ENCODE peak calls at places on chromosomes 7 and 10, in seven cellular contexts. V, A, W, L, X, T and U are unnamed samples.

GRCh38 chr10:46232666-46233065 is 54.1 kb upstream of the ANTXRL start:
- DNase-seq in V (peak; percentile 10), A (no peak), W (no peak), L (no peak), X (no peak), T (no peak), U (no peak)

GRCh38 chr7:140245611-140246105 is 68.9 kb upstream of the KDM7A start:
- DNase-seq in V (no peak), A (no peak), W (no peak), L (no peak), X (no peak), T (no peak), U (no peak)

GRCh38 chr7:122532406-122533269 is 166.3 kb downstream of the RNF133 start:
- DNase-seq in V (peak; percentile 59), A (peak; percentile 5), W (peak; percentile 10), L (no peak), X (peak; percentile 55), T (peak; percentile 56), U (no peak)

GRCh38 chr7:32104766-32105165 is 34.6 kb upstream of the PDE1C start:
- DNase-seq in V (no peak), A (no peak), W (no peak), L (no peak), X (no peak), T (no peak), U (no peak)

GRCh38 chr7:25754333-25754732 is 397.7 kb upstream of the NFE2L3 start:
- DNase-seq in V (no peak), A (no peak), W (no peak), L (no peak), X (no peak), T (no peak), U (no peak)

GRCh38 chr7:105776986-105777910 is 99.2 kb downstream of the ATXN7L1 start:
- DNase-seq in V (no peak), A (peak; percentile 32), W (peak; percentile 75), L (no peak), X (peak; percentile 74), T (peak; percentile 62), U (no peak)

GRCh38 chr7:45595809-45596664 is 21.9 kb downstream of the ADCY1 start:
- DNase-seq in V (peak; percentile 12), A (no peak), W (no peak), L (no peak), X (no peak), T (no peak), U (no peak)

GRCh38 chr7:271266-272107 is 18.5 kb upstream of the FOXL3 start:
- DNase-seq in V (no peak), A (no peak), W (no peak), L (no peak), X (no peak), T (no peak), U (no peak)

GRCh38 chr10:29229258-29229705 is 59.6 kb upstream of the LYZL1 start:
- DNase-seq in V (no peak), A (no peak), W (no peak), L (no peak), X (no peak), T (no peak), U (no peak)

GRCh38 chr10:126421745-126422144 is 33.5 kb upstream of the ADAM12 start:
- DNase-seq in V (no peak), A (peak; percentile 90), W (peak; percentile 95), L (no peak), X (no peak), T (no peak), U (no peak)

GRCh38 chr10:15405319-15405718 is 34.2 kb upstream of the FAM171A1 start:
- DNase-seq in V (no peak), A (no peak), W (no peak), L (no peak), X (no peak), T (no peak), U (no peak)

GRCh38 chr10:17025444-17026295 is 103.9 kb downstream of the CUBN start:
- DNase-seq in V (no peak), A (peak; percentile 99), W (peak; percentile 99), L (no peak), X (peak; percentile 64), T (peak; percentile 59), U (no peak)

GRCh38 chr10:17993361-17993760 is 41.6 kb downstream of the SLC39A12 start:
- DNase-seq in V (no peak), A (peak; percentile 96), W (peak; percentile 69), L (no peak), X (no peak), T (no peak), U (no peak)

GRCh38 chr10:61621538-61622150 is 41.1 kb upstream of the CABCOCO1 start:
- DNase-seq in V (no peak), A (no peak), W (no peak), L (no peak), X (no peak), T (no peak), U (no peak)

GRCh38 chr10:78249690-78250089 is 216.0 kb downstream of the RPS24 start:
- DNase-seq in V (no peak), A (no peak), W (no peak), L (no peak), X (no peak), T (no peak), U (no peak)

GRCh38 chr10:111360260-111360925 is 283.6 kb downstream of the ADRA2A start:
- DNase-seq in V (peak; percentile 87), A (no peak), W (peak; percentile 17), L (peak; percentile 38), X (peak; percentile 95), T (peak; percentile 54), U (peak; percentile 49)

GRCh38 chr7:151704284-151704968 is 172.5 kb downstream of the PRKAG2 start:
- DNase-seq in V (no peak), A (no peak), W (no peak), L (no peak), X (no peak), T (peak; percentile 59), U (no peak)

GRCh38 chr10:101042667-101043355 is 11.8 kb downstream of the SFXN3 start:
- DNase-seq in V (peak; percentile 98), A (peak; percentile 95), W (peak; percentile 98), L (peak; percentile 94), X (peak; percentile 98), T (peak; percentile 99), U (peak; percentile 90)

GRCh38 chr10:101046332-101047238 is 15.2 kb upstream of the KAZALD1 start:
- DNase-seq in V (peak; percentile 65), A (peak; percentile 11), W (no peak), L (no peak), X (peak; percentile 53), T (no peak), U (no peak)

GRCh38 chr10:101042118-101042517 is 11.1 kb downstream of the SFXN3 start:
- DNase-seq in V (no peak), A (no peak), W (no peak), L (no peak), X (no peak), T (no peak), U (no peak)

GRCh38 chr10:101043356-101043707 is 12.3 kb downstream of the SFXN3 start:
- DNase-seq in V (no peak), A (no peak), W (no peak), L (no peak), X (no peak), T (no peak), U (no peak)

GRCh38 chr10:101044117-101044516 is 13.1 kb downstream of the SFXN3 start:
- DNase-seq in V (no peak), A (no peak), W (no peak), L (no peak), X (no peak), T (no peak), U (no peak)
- H2AK5ac ChIP-seq in V (no peak overlapping the region), A (no peak overlapping the region), W (no peak overlapping the region), L (no peak overlapping the region), X (no peak overlapping the region), T (no peak overlapping the region), U (no peak overlapping the region)

DNA sequence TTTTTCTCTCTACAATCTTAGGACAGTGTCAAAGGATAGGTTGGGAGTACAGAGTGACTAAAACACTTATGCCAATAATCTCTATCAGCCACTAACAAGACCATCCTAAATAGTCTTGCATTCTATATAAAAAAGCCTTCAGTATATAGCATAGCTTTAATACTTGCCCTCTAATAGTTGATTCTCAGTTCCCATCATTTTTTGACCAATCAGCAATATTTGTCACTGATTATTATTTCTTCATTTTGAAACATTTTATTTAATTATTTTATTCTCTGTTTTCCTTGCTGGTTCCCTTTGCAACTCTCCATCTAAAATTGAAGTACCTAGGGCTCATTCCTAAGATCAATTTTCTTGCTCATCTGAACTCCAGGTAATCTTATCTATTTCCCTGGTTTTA is 470.0 kb downstream of the MAGI2 start:
- DNase-seq in V (no peak), A (no peak), W (no peak), L (no peak), X (no peak), T (no peak), U (no peak)
- H2AK5ac ChIP-seq in V (no peak overlapping the region), A (no peak overlapping the region), W (no peak overlapping the region), L (no peak overlapping the region), X (no peak overlapping the region), T (no peak overlapping the region), U (no peak overlapping the region)

GRCh38 chr10:117929321-117930067 is 117.2 kb downstream of the RAB11FIP2 start:
- DNase-seq in V (peak; percentile 39), A (no peak), W (no peak), L (no peak), X (peak; percentile 12), T (no peak), U (no peak)

GRCh38 chr10:117925369-117925768 is 121.4 kb downstream of the RAB11FIP2 start:
- DNase-seq in V (no peak), A (no peak), W (no peak), L (no peak), X (no peak), T (no peak), U (no peak)

GRCh38 chr10:117926491-117926890 is 120.2 kb downstream of the RAB11FIP2 start:
- DNase-seq in V (no peak), A (peak; percentile 0), W (no peak), L (no peak), X (no peak), T (no peak), U (no peak)

GRCh38 chr10:117927871-117928270 is 118.9 kb downstream of the RAB11FIP2 start:
- DNase-seq in V (no peak), A (no peak), W (no peak), L (no peak), X (no peak), T (no peak), U (no peak)

GRCh38 chr10:117927334-117927733 is 119.4 kb downstream of the RAB11FIP2 start:
- DNase-seq in V (no peak), A (no peak), W (no peak), L (no peak), X (peak; percentile 19), T (no peak), U (no peak)
- H2AK5ac ChIP-seq in V (no peak overlapping the region), A (no peak overlapping the region), W (no peak overlapping the region), L (no peak overlapping the region), X (no peak overlapping the region), T (no peak overlapping the region), U (no peak overlapping the region)

GRCh38 chr7:155296788-155297516 is 726 bp upstream of the INSIG1 start:
- DNase-seq in V (peak; percentile 49), A (peak; percentile 81), W (peak; percentile 93), L (no peak), X (peak; percentile 80), T (peak; percentile 86), U (no peak)

GRCh38 chr7:155296006-155296787 is 1.5 kb upstream of the INSIG1 start:
- DNase-seq in V (no peak), A (no peak), W (no peak), L (no peak), X (no peak), T (peak; percentile 33), U (no peak)

GRCh38 chr7:155298288-155298833 is 683 bp downstream of the INSIG1 start:
- DNase-seq in V (no peak), A (no peak), W (no peak), L (no peak), X (peak; percentile 36), T (no peak), U (no peak)

GRCh38 chr7:155298834-155299538 is 1.3 kb downstream of the INSIG1 start:
- DNase-seq in V (peak; percentile 95), A (peak; percentile 98), W (peak; percentile 95), L (peak; percentile 78), X (peak; percentile 96), T (peak; percentile 75), U (peak; percentile 79)

GRCh38 chr7:155297517-155298287 is at the start of gene INSIG1:
- DNase-seq in V (peak; percentile 92), A (peak; percentile 92), W (peak; percentile 91), L (peak; percentile 93), X (peak; percentile 96), T (peak; percentile 98), U (peak; percentile 71)
- H2AK5ac ChIP-seq in V (no peak within 1 kb of the TSS), A (peak within 1 kb of the TSS; percentile 62), W (no peak within 1 kb of the TSS), L (peak within 1 kb of the TSS; percentile 89), X (no peak within 1 kb of the TSS), T (peak within 1 kb of the TSS; percentile 44), U (peak within 1 kb of the TSS; percentile 66)